ENCODE peak calls at places on chromosomes 3 and 15, in seven cellular contexts. A, V, F, E, S, B and Z are unnamed samples.

GRCh38 chr3:10322355-10322715 is 1.4 kb upstream of the SEC13 start:
- DNase-seq in A (no peak), E (no peak), S (no peak), B (no peak), F (peak), V (peak), Z (no peak)

GRCh38 chr3:183907176-183907575 is 22.5 kb upstream of the PARL start:
- DNase-seq in E (no peak), B (no peak), A (no peak), S (no peak), V (no peak), F (no peak), Z (no peak)

GRCh38 chr15:62869116-62869515 is 173.4 kb upstream of the TPM1 start:
- DNase-seq in E (no peak), B (no peak), S (no peak), V (no peak), F (no peak), A (no peak), Z (no peak)

GRCh38 chr3:153052096-153052460 is 109.9 kb upstream of the RAP2B start:
- DNase-seq in E (no peak), F (no peak), A (no peak), S (no peak), V (no peak), B (no peak), Z (peak)

GRCh38 chr15:70833897-70834765 is 19.8 kb downstream of the LARP6 start:
- DNase-seq in F (peak), B (no peak), V (no peak), S (no peak), E (no peak), A (no peak), Z (no peak)

GRCh38 chr3:111668912-111669488 is 73.9 kb upstream of the ZBED2 start:
- DNase-seq in A (peak), E (no peak), S (no peak), V (no peak), F (peak), B (no peak), Z (no peak)

GRCh38 chr15:57118013-57118799 is 199.8 kb downstream of the TCF12 start:
- DNase-seq in V (no peak), B (no peak), E (no peak), F (no peak), S (no peak), A (no peak), Z (no peak)

GRCh38 chr15:64878708-64879107 is 33.0 kb upstream of the ANKDD1A start:
- DNase-seq in E (no peak), F (no peak), B (no peak), S (no peak), V (no peak), A (no peak), Z (no peak)